ENCODE peak calls at places on chromosomes 3 and 15, in ten cellular contexts. N is activated CD8-positive, alpha-beta memory T cell treated with anti-CD3 and anti-CD28 coated beads for 48 hours; R is retina; L is ELR; A is T-helper 2 cell; U is endothelial cell of umbilical vein; K is EL; V is IMR-90; S is NCI-H1105; B is stimulated activated CD4-positive, alpha-beta T cell treated with anti-CD3 and anti-CD28 coated beads, Interleukin-4, amount 100 ng/mL, for 24 hours. Y is an unnamed sample.

GRCh38 chr15:86316699-86317378 is 237.2 kb downstream of the AGBL1 start:
- DNase-seq in S (no peak), R (no peak), L (no peak), K (no peak), B (no peak), U (no peak), A (no peak), N (no peak), V (no peak), Y (no peak)

GRCh38 chr3:72601049-72601448 is 247.2 kb downstream of the SHQ1 start:
- DNase-seq in S (no peak), K (no peak), N (no peak), A (no peak), B (no peak), U (no peak), V (no peak), R (no peak), L (no peak), Y (peak; percentile 14)

GRCh38 chr3:59575113-59576001 is 525.5 kb upstream of the CFAP20DC start:
- DNase-seq in K (peak; percentile 55), L (peak; percentile 57), A (peak; percentile 79), B (peak; percentile 91), S (peak; percentile 92), V (peak; percentile 69), R (peak; percentile 89), U (peak; percentile 41), N (peak; percentile 89), Y (peak; percentile 86)

GRCh38 chr3:134559591-134559990 is 73.7 kb downstream of the CEP63 start:
- DNase-seq in U (no peak), N (no peak), K (no peak), A (no peak), R (no peak), L (no peak), S (no peak), B (no peak), V (no peak), Y (no peak)

GRCh38 chr3:160454995-160455394 is 5.4 kb upstream of the TRIM59 start:
- DNase-seq in U (no peak), B (no peak), N (no peak), S (peak; percentile 71), K (no peak), L (no peak), V (no peak), R (no peak), A (no peak), Y (no peak)

GRCh38 chr15:35674873-35675781 is 129.2 kb upstream of the DPH6 start:
- DNase-seq in A (no peak), N (no peak), U (peak; percentile 62), B (no peak), S (no peak), K (peak; percentile 28), V (peak; percentile 77), R (peak; percentile 19), L (no peak), Y (peak; percentile 85)

GRCh38 chr3:194333212-194333980 is 17.7 kb downstream of the CPN2 start:
- DNase-seq in U (peak; percentile 83), N (peak; percentile 91), V (peak; percentile 80), L (peak; percentile 87), R (peak; percentile 97), B (peak; percentile 91), A (peak; percentile 85), K (peak; percentile 87), S (no peak), Y (peak; percentile 77)

GRCh38 chr3:29850641-29851040 is 569.8 kb downstream of the RBMS3 start:
- DNase-seq in L (no peak), S (no peak), R (no peak), N (no peak), V (no peak), B (no peak), K (no peak), U (no peak), A (no peak), Y (no peak)

GRCh38 chr3:151199569-151200438 is 3.2 kb downstream of the GPR171 start:
- DNase-seq in B (no peak), U (no peak), A (no peak), S (no peak), N (no peak), R (no peak), K (no peak), V (peak; percentile 24), L (no peak), Y (no peak)

GRCh38 chr15:47186071-47186470 is 531.2 kb upstream of the SEMA6D start:
- DNase-seq in N (no peak), A (no peak), R (peak; percentile 11), K (no peak), L (no peak), B (no peak), U (no peak), V (no peak), S (peak; percentile 18), Y (no peak)

GRCh38 chr15:69718916-69719315 is 266.3 kb downstream of the RPLP1 start:
- DNase-seq in R (no peak), U (no peak), L (no peak), N (no peak), B (peak; percentile 15), K (no peak), A (no peak), V (no peak), S (no peak), Y (no peak)

GRCh38 chr15:36903922-36904479 is 196.3 kb downstream of the MEIS2 start:
- DNase-seq in A (no peak), K (no peak), R (no peak), V (no peak), S (no peak), B (no peak), L (no peak), U (no peak), N (no peak), Y (no peak)

GRCh38 chr15:28876131-28876844 is 9.5 kb upstream of the APBA2 start:
- DNase-seq in N (no peak), R (peak; percentile 51), K (no peak), A (no peak), B (no peak), V (no peak), U (no peak), S (no peak), L (no peak), Y (no peak)

GRCh38 chr3:140319801-140320200 is 358.1 kb upstream of the TRIM42 start:
- DNase-seq in B (no peak), A (no peak), U (no peak), N (no peak), L (no peak), K (no peak), S (no peak), V (no peak), R (peak; percentile 15), Y (no peak)

GRCh38 chr15:68372291-68372811 is 59.6 kb downstream of the ITGA11 start:
- DNase-seq in B (no peak), N (no peak), L (peak; percentile 52), R (no peak), K (peak; percentile 27), A (no peak), U (peak; percentile 53), V (no peak), S (no peak), Y (peak; percentile 42)

GRCh38 chr3:104198136-104198535 is 1168.6 kb upstream of the ALCAM start:
- DNase-seq in K (peak; percentile 75), S (no peak), A (no peak), V (no peak), L (peak; percentile 28), N (no peak), U (no peak), R (no peak), B (no peak), Y (no peak)

GRCh38 chr3:134609821-134610454 is 40.9 kb downstream of the KY start:
- DNase-seq in N (no peak), A (no peak), S (no peak), K (no peak), L (no peak), U (no peak), R (peak; percentile 23), V (no peak), B (no peak), Y (no peak)

GRCh38 chr3:116037954-116038911 is 407.1 kb downstream of the LSAMP start:
- DNase-seq in V (no peak), R (no peak), B (no peak), S (no peak), L (no peak), K (no peak), U (no peak), N (no peak), A (no peak), Y (no peak)

GRCh38 chr3:195154793-195155535 is 116.0 kb downstream of the XXYLT1 start:
- DNase-seq in K (peak; percentile 91), V (peak; percentile 97), R (peak; percentile 36), L (peak; percentile 93), U (peak; percentile 100), N (no peak), S (peak; percentile 97), B (no peak), A (no peak), Y (peak; percentile 92)

GRCh38 chr3:108383306-108383705 is 87.0 kb downstream of the HHLA2 start:
- DNase-seq in K (no peak), L (no peak), V (no peak), N (no peak), B (no peak), A (no peak), U (no peak), S (no peak), R (no peak), Y (no peak)

GRCh38 chr3:107367353-107367752 is 9.9 kb upstream of the CCDC54 start:
- DNase-seq in R (no peak), A (no peak), L (peak; percentile 90), V (peak; percentile 88), K (peak; percentile 82), S (no peak), U (no peak), B (no peak), N (no peak), Y (peak; percentile 83)

GRCh38 chr15:22903961-22904534 is 65.6 kb downstream of the NIPA2 start:
- DNase-seq in S (peak; percentile 85), L (no peak), R (no peak), V (no peak), N (no peak), A (no peak), K (no peak), B (no peak), U (no peak), Y (no peak)

GRCh38 chr3:179853176-179853575 is 183.6 kb downstream of the PEX5L start:
- DNase-seq in A (no peak), V (peak; percentile 92), N (no peak), K (peak; percentile 17), B (no peak), L (no peak), R (no peak), S (no peak), U (no peak), Y (peak; percentile 6)

GRCh38 chr15:31245135-31245689 is 81.4 kb upstream of the KLF13 start:
- DNase-seq in L (no peak), U (no peak), N (no peak), B (no peak), V (no peak), A (no peak), R (no peak), K (no peak), S (no peak), Y (no peak)

GRCh38 chr3:136787226-136787793 is 31.6 kb upstream of the SLC35G2 start:
- DNase-seq in U (peak; percentile 50), A (no peak), V (peak; percentile 45), B (peak; percentile 5), S (no peak), N (no peak), K (peak; percentile 10), L (peak; percentile 41), R (no peak), Y (peak; percentile 36)

GRCh38 chr15:101043011-101043410 is 123.9 kb downstream of the LRRK1 start:
- DNase-seq in N (no peak), L (no peak), B (no peak), R (no peak), K (no peak), A (no peak), S (no peak), U (no peak), V (no peak), Y (no peak)

GRCh38 chr3:158097571-158098553 is 8.4 kb downstream of the SHOX2 start:
- DNase-seq in B (peak; percentile 70), N (peak; percentile 34), U (peak; percentile 52), R (peak; percentile 88), L (peak; percentile 62), S (peak; percentile 91), K (peak; percentile 45), V (peak; percentile 57), A (peak; percentile 54), Y (no peak)

GRCh38 chr3:23926736-23927135 is 9.8 kb downstream of the RPL15 start:
- DNase-seq in S (no peak), L (no peak), U (no peak), V (no peak), N (no peak), R (no peak), B (no peak), K (no peak), A (no peak), Y (no peak)